ENCODE peak calls at places on chromosomes 16 and 17, in nine cellular contexts. D is adrenal gland; W is body of pancreas; Q is CD4-positive, alpha-beta T cell; M is endothelial cell of umbilical vein; K is neural progenitor cell; Y is prostate gland; X is MM.1S; U is heart right ventricle. I is an unnamed sample.

GRCh38 chr17:50173335-50173941 is 7.6 kb downstream of the SGCA start:
- DNase-seq in X (no peak), M (peak), K (peak), Y (no peak), U (peak), W (peak), D (no peak), Q (no peak), I (no peak)

GRCh38 chr17:76840884-76841775 is 27.1 kb upstream of the MGAT5B start:
- DNase-seq in W (no peak), Q (no peak), Y (no peak), U (no peak), X (no peak), M (no peak), D (no peak), K (peak), I (no peak)

GRCh38 chr16:80804451-80805383 is at the start of gene CDYL2:
- DNase-seq in M (no peak), D (no peak), U (no peak), Y (peak), W (peak), Q (no peak), K (peak), X (peak), I (peak)

GRCh38 chr17:56125830-56126819 is 27.1 kb upstream of the ANKFN1 start:
- DNase-seq in Q (no peak), K (peak), D (no peak), U (no peak), W (peak), X (no peak), M (peak), Y (peak), I (peak)

GRCh38 chr17:66398617-66399016 is 96.2 kb downstream of the PRKCA start:
- DNase-seq in U (no peak), M (no peak), X (no peak), Y (no peak), D (no peak), Q (no peak), W (no peak), K (no peak), I (no peak)

GRCh38 chr17:600576-601301 is 113.9 kb downstream of the VPS53 start:
- DNase-seq in D (peak), X (no peak), K (no peak), Q (no peak), W (no peak), U (no peak), Y (no peak), M (peak), I (no peak)

GRCh38 chr16:3259097-3259496 is 2.7 kb upstream of the MEFV start:
- DNase-seq in X (no peak), M (no peak), W (peak), Q (no peak), Y (no peak), U (peak), D (peak), K (no peak), I (no peak)

GRCh38 chr17:14409292-14409691 is 108.4 kb downstream of the HS3ST3B1 start:
- DNase-seq in M (no peak), W (no peak), U (no peak), Y (no peak), K (no peak), D (no peak), Q (no peak), X (no peak), I (no peak)

GRCh38 chr17:28204244-28204643 is 114.8 kb upstream of the TMEM97 start:
- DNase-seq in M (no peak), X (no peak), Q (no peak), W (no peak), Y (no peak), K (no peak), U (no peak), D (no peak), I (no peak)

GRCh38 chr17:10135539-10136257 is 62.7 kb downstream of the GAS7 start:
- DNase-seq in U (no peak), D (peak), Q (no peak), X (no peak), W (peak), M (no peak), K (no peak), Y (no peak), I (no peak)

GRCh38 chr16:49564577-49565224 is 191.1 kb downstream of the C16orf78 start:
- DNase-seq in U (no peak), M (no peak), Y (no peak), K (no peak), D (no peak), X (no peak), W (peak), Q (no peak), I (no peak)

GRCh38 chr16:15037003-15037402 is 18.9 kb downstream of the NTAN1 start:
- DNase-seq in X (peak), M (no peak), U (no peak), Q (no peak), W (no peak), D (no peak), Y (no peak), K (no peak), I (no peak)

GRCh38 chr17:9427460-9428315 is 147.9 kb downstream of the STX8 start:
- DNase-seq in Y (no peak), U (peak), W (no peak), M (no peak), Q (no peak), D (no peak), K (no peak), X (no peak), I (no peak)

GRCh38 chr16:57525761-57526160 is 10.6 kb downstream of the CCDC102A start:
- DNase-seq in Y (no peak), U (no peak), K (no peak), D (no peak), W (no peak), M (no peak), Q (no peak), X (no peak), I (no peak)

GRCh38 chr16:30934827-30935557 is 11.6 kb downstream of the FBXL19 start:
- DNase-seq in X (peak), Q (peak), Y (no peak), W (peak), D (peak), K (peak), U (no peak), M (peak), I (no peak)

GRCh38 chr17:72122668-72123495 is 2.1 kb downstream of the SOX9 start:
- DNase-seq in Q (no peak), K (peak), W (peak), Y (no peak), M (no peak), D (no peak), U (no peak), X (peak), I (peak)

GRCh38 chr16:1062895-1063294 is 9.7 kb upstream of the SSTR5 start:
- DNase-seq in D (no peak), Y (no peak), W (no peak), Q (no peak), U (no peak), X (no peak), K (no peak), M (no peak), I (no peak)

GRCh38 chr16:75198135-75198600 is 8.8 kb downstream of the CTRB2 start:
- DNase-seq in M (no peak), W (no peak), K (no peak), D (no peak), Q (no peak), X (no peak), U (no peak), Y (no peak), I (no peak)

GRCh38 chr16:74225278-74225677 is 71.3 kb upstream of the PSMD7 start:
- DNase-seq in X (no peak), Q (no peak), U (no peak), Y (no peak), D (no peak), K (no peak), M (no peak), W (no peak), I (no peak)

GRCh38 chr16:50478773-50479149 is 69.4 kb upstream of the NKD1 start:
- DNase-seq in Q (no peak), M (no peak), X (no peak), K (no peak), W (peak), Y (no peak), D (no peak), U (no peak), I (no peak)

GRCh38 chr17:50712641-50713296 is 5.1 kb upstream of the ANKRD40 start:
- DNase-seq in M (no peak), D (no peak), U (no peak), W (no peak), K (no peak), Q (no peak), X (no peak), Y (no peak), I (no peak)

GRCh38 chr16:10080031-10080772 is 102.0 kb downstream of the GRIN2A start:
- DNase-seq in U (peak), D (peak), Q (no peak), Y (peak), M (peak), W (peak), K (no peak), X (no peak), I (peak)

GRCh38 chr17:51850206-51850605 is 308.3 kb downstream of the CA10 start:
- DNase-seq in Y (no peak), Q (no peak), X (no peak), D (no peak), K (peak), M (no peak), W (no peak), U (no peak), I (no peak)

GRCh38 chr17:57945999-57946797 is 9.0 kb downstream of the CUEDC1 start:
- DNase-seq in K (no peak), Q (no peak), W (no peak), D (no peak), M (no peak), X (peak), U (no peak), Y (peak), I (peak)

GRCh38 chr17:76532072-76532651 is 5.3 kb downstream of the CYGB start:
- DNase-seq in Q (no peak), Y (no peak), W (no peak), X (no peak), U (no peak), K (no peak), D (no peak), M (no peak), I (peak)

GRCh38 chr16:56389554-56389953 is 35.8 kb downstream of the AMFR start:
- DNase-seq in Q (no peak), U (no peak), M (no peak), K (no peak), X (no peak), Y (no peak), W (no peak), D (peak), I (peak)

GRCh38 chr17:61338000-61338864 is 61.4 kb upstream of the TBX2 start:
- DNase-seq in D (no peak), K (no peak), Q (no peak), W (no peak), Y (no peak), U (no peak), M (no peak), X (no peak), I (peak)

GRCh38 chr17:32909787-32910369 is 18.1 kb upstream of the TMEM98 start:
- DNase-seq in Y (peak), K (peak), Q (peak), X (peak), U (peak), W (peak), D (peak), M (peak), I (peak)

GRCh38 chr16:9197957-9198661 is 106.7 kb downstream of the HAPSTR1 start:
- DNase-seq in Q (no peak), D (no peak), U (no peak), K (no peak), W (no peak), M (no peak), X (no peak), Y (no peak), I (no peak)

DNA sequence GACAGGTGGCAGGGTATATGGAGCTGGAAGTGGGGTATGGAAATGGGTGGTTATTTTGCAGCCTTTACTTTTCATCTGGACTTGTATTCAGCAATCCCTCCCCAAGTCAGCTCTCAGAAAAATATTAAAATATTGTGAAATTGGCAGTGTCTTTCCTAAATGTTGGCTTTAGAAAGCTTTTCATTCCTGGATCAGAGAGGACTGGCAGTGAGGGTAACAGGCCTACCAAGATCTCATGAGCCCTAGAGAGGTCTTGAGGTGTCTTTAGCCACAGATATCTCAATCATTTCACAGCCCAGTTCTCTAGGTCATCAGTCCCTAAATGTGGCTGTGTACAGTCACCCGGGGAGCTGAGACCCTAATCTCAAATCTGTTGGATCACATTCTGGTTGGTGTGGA is 22.5 kb downstream of the SLC7A6OS start:
- DNase-seq in Y (no peak), X (no peak), W (no peak), K (no peak), M (no peak), Q (no peak), D (no peak), U (no peak), I (no peak)
- H3K27ac ChIP-seq in Y (no peak), X (no peak), W (no peak), K (no peak), M (peak), Q (peak), D (peak), U (peak), I (peak)

GRCh38 chr17:5694507-5694906 is 110.2 kb upstream of the NLRP1 start:
- DNase-seq in D (no peak), Y (no peak), M (no peak), X (no peak), W (no peak), U (no peak), K (no peak), Q (no peak), I (no peak)
- TF ChIP-seq CTCF in D (no peak), Y (no peak), M (no peak), X (no peak), W (no peak), U (no peak), K (no peak), Q (no peak), I (no peak)

DNA sequence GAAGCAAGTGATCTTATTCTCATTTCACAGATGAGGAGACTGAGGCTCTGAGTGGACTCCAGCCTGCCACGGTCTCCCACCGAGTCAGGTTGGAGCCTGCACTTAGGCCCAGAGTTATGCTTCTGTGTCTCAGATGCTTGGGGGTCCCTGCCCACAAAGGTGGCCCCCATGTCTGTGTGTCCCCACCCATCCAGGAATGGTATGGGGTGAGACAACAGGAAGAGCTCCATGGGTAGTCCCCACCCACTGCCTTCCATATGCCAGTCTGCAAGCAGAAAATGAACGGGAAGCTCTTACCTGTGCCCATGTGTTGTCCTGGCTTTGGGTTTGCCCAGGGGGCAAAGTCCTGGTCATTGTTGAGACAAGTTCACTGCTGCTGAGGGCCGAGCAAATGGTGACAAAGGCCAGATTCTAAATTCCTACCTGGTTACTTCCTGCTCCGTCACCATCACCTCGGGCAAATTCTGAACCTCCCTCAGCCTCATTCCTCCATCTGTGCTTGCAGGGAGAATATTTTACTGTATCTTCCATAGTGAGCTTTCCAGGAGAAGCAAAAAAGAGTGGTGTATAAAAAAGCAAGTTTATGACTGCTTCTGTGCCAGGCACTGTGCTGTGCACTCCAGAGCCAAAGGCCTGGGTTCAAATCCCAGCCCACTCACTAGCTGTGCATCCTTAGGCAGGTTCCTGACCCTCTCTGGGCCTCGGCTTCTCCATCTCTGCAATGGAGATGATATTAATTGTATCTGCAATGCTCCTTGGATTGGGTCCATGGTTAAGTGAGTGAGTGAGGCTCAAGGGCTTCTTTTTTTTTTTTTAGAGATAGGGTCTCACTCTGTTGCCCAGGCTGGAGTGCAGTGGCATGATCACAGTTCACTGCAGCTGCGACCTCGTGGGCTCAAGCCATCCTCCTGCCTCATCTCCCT is 9.3 kb downstream of the IL4R start:
- DNase-seq in W (peak), X (no peak), K (no peak), U (no peak), D (no peak), Q (no peak), Y (no peak), M (no peak), I (peak)
- H3K27ac ChIP-seq in W (peak), X (no peak), K (no peak), U (no peak), D (peak), Q (peak), Y (peak), M (no peak), I (peak)

GRCh38 chr16:6149031-6149430 is 1051.4 kb upstream of the EEF2KMT start:
- DNase-seq in U (no peak), K (no peak), D (no peak), Q (no peak), X (no peak), Y (no peak), W (no peak), M (no peak), I (no peak)

GRCh38 chr16:6146874-6147425 is 1049.4 kb upstream of the EEF2KMT start:
- DNase-seq in D (no peak), Y (no peak), M (no peak), X (no peak), K (peak), U (no peak), W (no peak), Q (no peak), I (no peak)

GRCh38 chr16:6148361-6148760 is 1050.8 kb upstream of the EEF2KMT start:
- DNase-seq in Y (no peak), W (no peak), K (no peak), D (no peak), Q (no peak), M (no peak), X (no peak), U (no peak), I (no peak)

DNA sequence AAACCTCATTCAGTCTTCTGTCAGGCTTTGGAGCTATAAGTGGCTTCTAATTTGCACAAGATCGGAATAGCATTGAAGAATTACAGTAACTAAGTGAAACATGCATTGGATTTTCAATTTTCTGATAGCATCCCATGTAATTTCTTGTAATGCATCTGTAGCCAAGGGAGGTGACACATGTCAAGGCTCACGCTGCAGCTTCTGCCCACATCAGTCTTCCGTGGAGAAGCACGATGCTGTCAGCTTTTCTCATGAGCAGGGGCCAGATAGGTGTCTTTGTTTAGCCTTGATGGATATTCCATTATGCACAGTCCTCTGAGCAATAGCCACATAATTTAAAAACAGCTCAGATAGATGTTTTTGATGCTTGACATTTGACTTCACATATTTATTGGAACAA is 1046.8 kb upstream of the EEF2KMT start:
- DNase-seq in X (no peak), Y (no peak), D (no peak), U (no peak), Q (no peak), M (no peak), W (no peak), K (no peak), I (no peak)
- TF ChIP-seq CTCF in X (no peak), Y (no peak), D (no peak), U (no peak), Q (no peak), M (no peak), W (no peak), K (no peak), I (no peak)

GRCh38 chr17:2485970-2486369 is 25.7 kb downstream of the METTL16 start:
- DNase-seq in Y (no peak), U (no peak), D (no peak), Q (no peak), X (no peak), W (peak), M (no peak), K (no peak), I (no peak)

GRCh38 chr17:2485543-2485942 is 26.1 kb downstream of the METTL16 start:
- DNase-seq in X (no peak), Y (peak), D (no peak), K (no peak), W (peak), U (no peak), Q (no peak), M (no peak), I (peak)

GRCh38 chr17:2487306-2487705 is 24.4 kb downstream of the METTL16 start:
- DNase-seq in K (no peak), Y (peak), U (no peak), D (no peak), M (no peak), W (no peak), X (no peak), Q (no peak), I (no peak)

GRCh38 chr17:2483084-2483483 is 28.6 kb downstream of the METTL16 start:
- DNase-seq in D (no peak), Y (no peak), M (no peak), Q (no peak), X (no peak), U (no peak), K (no peak), W (no peak), I (no peak)

DNA sequence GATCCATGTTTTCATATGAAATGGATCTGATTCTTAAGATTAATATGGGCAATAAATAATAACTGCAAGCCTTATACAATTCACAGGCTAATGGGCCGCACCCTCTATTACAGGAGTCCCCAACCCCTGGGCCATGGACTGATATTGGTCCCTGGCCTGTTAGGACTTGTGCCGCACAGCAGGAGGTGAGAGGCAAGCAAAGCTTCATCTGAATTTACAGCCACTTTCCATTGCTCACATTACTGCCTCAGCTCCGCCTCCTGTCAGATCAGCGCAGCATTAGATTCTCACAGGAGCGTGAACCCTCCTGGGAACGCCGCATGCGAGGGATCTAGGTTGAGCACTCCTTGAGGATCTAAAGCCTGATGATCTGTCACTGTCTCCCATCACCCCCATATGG is 26.8 kb downstream of the METTL16 start:
- DNase-seq in D (no peak), X (no peak), M (no peak), Y (peak), K (peak), Q (no peak), W (peak), U (no peak), I (peak)
- H3K27ac ChIP-seq in D (no peak), X (no peak), M (no peak), Y (no peak), K (no peak), Q (no peak), W (no peak), U (no peak), I (peak)

GRCh38 chr16:20268409-20268808 is 58.9 kb downstream of the GP2 start:
- DNase-seq in W (no peak), X (no peak), Q (no peak), Y (no peak), U (no peak), D (no peak), M (no peak), K (no peak), I (no peak)
- TF ChIP-seq CTCF in W (no peak), X (no peak), Q (no peak), Y (no peak), U (no peak), D (no peak), M (no peak), K (no peak), I (no peak)